ENCODE peak calls at places on chromosomes 12 and 14, in ten cellular contexts. G is AG04450; C is SIG-M5; T is heart left ventricle; V is IMR-90; M is mucosa of descending colon; U is activated T-cell treated with anti-CD3 and anti-CD28 coated beads, Interleukin-2, amount 50 U/mL, for 72 hours; F is SW480; J is HEK293T; X is MCF 10A. I is an unnamed sample.

GRCh38 chr12:46585854-46586621 is 213.5 kb upstream of the SLC38A2 start:
- DNase-seq in G (peak), C (no peak), T (no peak), V (peak), M (peak), U (peak), F (peak), J (no peak), X (peak), I (no peak)

GRCh38 chr12:108063192-108063591 is 65.9 kb upstream of the WSCD2 start:
- DNase-seq in G (no peak), C (no peak), T (no peak), V (no peak), M (no peak), U (peak), F (peak), J (peak), X (peak), I (no peak)

GRCh38 chr12:103712191-103712590 is 125.1 kb downstream of the STAB2 start:
- DNase-seq in G (no peak), C (no peak), T (no peak), V (no peak), M (no peak), U (no peak), F (no peak), J (no peak), X (no peak), I (no peak)

GRCh38 chr12:95637471-95638155 is 86.3 kb upstream of the USP44 start:
- DNase-seq in G (peak), C (no peak), T (no peak), V (peak), M (no peak), U (no peak), F (no peak), J (no peak), X (peak), I (no peak)

GRCh38 chr14:94051115-94051514 is 25.0 kb downstream of the OTUB2 start:
- DNase-seq in G (peak), C (no peak), T (no peak), V (peak), M (peak), U (no peak), F (peak), J (peak), X (peak), I (no peak)

GRCh38 chr12:117494833-117495714 is 133.6 kb upstream of the NOS1 start:
- DNase-seq in G (no peak), C (no peak), T (no peak), V (no peak), M (peak), U (no peak), F (no peak), J (peak), X (no peak), I (no peak)

GRCh38 chr12:108826807-108827721 is 30.3 kb downstream of the SSH1 start:
- DNase-seq in G (no peak), C (no peak), T (no peak), V (peak), M (no peak), U (no peak), F (no peak), J (no peak), X (no peak), I (no peak)

GRCh38 chr12:50505386-50505827 is 622 bp downstream of the DIP2B start:
- DNase-seq in G (no peak), C (no peak), T (no peak), V (no peak), M (peak), U (peak), F (no peak), J (no peak), X (peak), I (peak)

GRCh38 chr14:56474419-56475022 is 105.1 kb upstream of the TMEM260 start:
- DNase-seq in G (no peak), C (no peak), T (no peak), V (peak), M (peak), U (peak), F (peak), J (peak), X (peak), I (peak)

GRCh38 chr12:123761841-123762714 is at the start of gene DNAH10:
- DNase-seq in G (no peak), C (no peak), T (peak), V (no peak), M (peak), U (peak), F (peak), J (no peak), X (no peak), I (peak)

GRCh38 chr14:74531467-74531866 is 37.9 kb downstream of the ISCA2 start:
- DNase-seq in G (no peak), C (no peak), T (peak), V (peak), M (peak), U (no peak), F (peak), J (peak), X (peak), I (no peak)

GRCh38 chr12:34287986-34288962 is 266.0 kb downstream of the ALG10 start:
- DNase-seq in G (no peak), C (no peak), T (peak), V (no peak), M (no peak), U (no peak), F (no peak), J (no peak), X (no peak), I (no peak)

GRCh38 chr14:33693237-33693636 is 257.6 kb downstream of the EGLN3 start:
- DNase-seq in G (no peak), C (no peak), T (no peak), V (no peak), M (no peak), U (no peak), F (no peak), J (no peak), X (no peak), I (no peak)

GRCh38 chr12:28781671-28782652 is 367.1 kb upstream of the FAR2 start:
- DNase-seq in G (no peak), C (no peak), T (no peak), V (no peak), M (no peak), U (no peak), F (no peak), J (no peak), X (no peak), I (no peak)

GRCh38 chr12:30021046-30021833 is 237.5 kb upstream of the TMTC1 start:
- DNase-seq in G (no peak), C (no peak), T (no peak), V (peak), M (no peak), U (no peak), F (no peak), J (no peak), X (peak), I (no peak)

GRCh38 chr14:38056270-38056669 is 151.4 kb upstream of the SSTR1 start:
- DNase-seq in G (no peak), C (no peak), T (no peak), V (no peak), M (no peak), U (no peak), F (no peak), J (no peak), X (no peak), I (no peak)

GRCh38 chr12:21910642-21911041 is 30.6 kb downstream of the ABCC9 start:
- DNase-seq in G (no peak), C (no peak), T (no peak), V (no peak), M (no peak), U (no peak), F (no peak), J (no peak), X (no peak), I (no peak)

GRCh38 chr14:69674546-69675245 is 63.3 kb downstream of the SUSD6 start:
- DNase-seq in G (no peak), C (no peak), T (no peak), V (no peak), M (no peak), U (no peak), F (no peak), J (no peak), X (no peak), I (no peak)